ENCODE peak calls at places on chromosomes 5 and 9, in eight cellular contexts. T is lower lobe of right lung; G is CD4-positive, alpha-beta memory T cell; U is heart right ventricle; P is ovary; N is aorta; K is tibial artery; B is effector memory CD4-positive, alpha-beta T cell. J is an unnamed sample. For H3K4me1 and H3K36me3, the result is how much of the 10 kb centered on the place peaks cover.

GRCh38 chr5:126600631-126601511 is at the start of gene PHAX:
- DNase-seq in T (peak), G (peak), U (peak), P (peak), N (peak), K (peak), B (peak), J (peak)

GRCh38 chr9:21803674-21804048 is 1.2 kb downstream of the MTAP start:
- DNase-seq in T (no peak), G (no peak), U (no peak), P (no peak), N (no peak), K (no peak), B (no peak), J (peak)

GRCh38 chr9:84694248-84694647 is 24.7 kb downstream of the NTRK2 start:
- DNase-seq in T (no peak), G (no peak), U (no peak), P (no peak), N (no peak), K (no peak), B (no peak), J (no peak)

GRCh38 chr9:9498147-9498546 is 1114.7 kb downstream of the PTPRD start:
- DNase-seq in T (no peak), G (no peak), U (no peak), P (no peak), N (no peak), K (no peak), B (no peak), J (no peak)

GRCh38 chr5:56309262-56309826 is 76.2 kb upstream of the ANKRD55 start:
- DNase-seq in T (no peak), G (no peak), U (no peak), P (no peak), N (no peak), K (no peak), B (no peak), J (no peak)

GRCh38 chr9:131884222-131884621 is 144.3 kb upstream of the RAPGEF1 start:
- DNase-seq in T (no peak), G (no peak), U (no peak), P (no peak), N (no peak), K (no peak), B (no peak), J (no peak)

GRCh38 chr5:56557198-56557597 is 258.2 kb upstream of the MAP3K1 start:
- DNase-seq in T (no peak), G (no peak), U (no peak), P (no peak), N (no peak), K (no peak), B (no peak), J (no peak)

GRCh38 chr5:160929343-160929742 is 77.3 kb upstream of the ATP10B start:
- DNase-seq in T (peak), G (no peak), U (no peak), P (no peak), N (no peak), K (no peak), B (no peak), J (no peak)

GRCh38 chr5:135319928-135320606 is 79.0 kb downstream of the MACROH2A1 start:
- DNase-seq in T (no peak), G (no peak), U (no peak), P (no peak), N (peak), K (peak), B (no peak), J (no peak)

GRCh38 chr5:135487839-135488514 is 35.8 kb upstream of the TIFAB start:
- DNase-seq in T (no peak), G (no peak), U (no peak), P (no peak), N (no peak), K (peak), B (no peak), J (no peak)

GRCh38 chr5:141919218-141920129 is 4.2 kb upstream of the DELE1 start:
- DNase-seq in T (no peak), G (no peak), U (no peak), P (no peak), N (no peak), K (peak), B (no peak), J (no peak)

GRCh38 chr5:179379321-179379890 is 34.1 kb upstream of the ADAMTS2 start:
- DNase-seq in T (no peak), G (no peak), U (no peak), P (no peak), N (peak), K (no peak), B (no peak), J (no peak)

GRCh38 chr9:25724424-25724823 is 46.2 kb upstream of the TUSC1 start:
- DNase-seq in T (no peak), G (no peak), U (no peak), P (no peak), N (no peak), K (no peak), B (no peak), J (peak)

GRCh38 chr5:110054240-110054639 is 364.5 kb downstream of the MAN2A1 start:
- DNase-seq in T (no peak), G (peak), U (peak), P (no peak), N (no peak), K (no peak), B (peak), J (peak)

GRCh38 chr9:129561594-129562281 is 59.2 kb downstream of the C9orf50 start:
- DNase-seq in T (peak), G (no peak), U (no peak), P (peak), N (no peak), K (no peak), B (no peak), J (peak)

GRCh38 chr9:101121836-101122399 is 93.4 kb downstream of the PLPPR1 start:
- DNase-seq in T (no peak), G (no peak), U (no peak), P (no peak), N (no peak), K (no peak), B (no peak), J (no peak)

GRCh38 chr5:169712428-169712827 is 75.4 kb downstream of the DOCK2 start:
- DNase-seq in T (no peak), G (no peak), U (no peak), P (no peak), N (no peak), K (no peak), B (no peak), J (no peak)

GRCh38 chr9:128293091-128293490 is 17.0 kb downstream of the SWI5 start:
- DNase-seq in T (no peak), G (no peak), U (no peak), P (no peak), N (no peak), K (no peak), B (no peak), J (no peak)

GRCh38 chr5:68420476-68421344 is 205.2 kb downstream of the PIK3R1 start:
- DNase-seq in T (peak), G (no peak), U (peak), P (peak), N (no peak), K (no peak), B (no peak), J (peak)

GRCh38 chr5:161507591-161507990 is 38.9 kb downstream of the GABRB2 start:
- DNase-seq in T (no peak), G (no peak), U (no peak), P (no peak), N (no peak), K (no peak), B (no peak), J (no peak)

GRCh38 chr5:7518947-7519560 is 123.1 kb downstream of the ADCY2 start:
- DNase-seq in T (no peak), G (no peak), U (no peak), P (no peak), N (no peak), K (no peak), B (no peak), J (no peak)

GRCh38 chr9:129685220-129685932 is 19.9 kb downstream of the PRRX2 start:
- DNase-seq in T (no peak), G (no peak), U (no peak), P (no peak), N (no peak), K (no peak), B (no peak), J (no peak)

GRCh38 chr9:71487046-71487445 is 281.3 kb downstream of the CEMIP2 start:
- DNase-seq in T (no peak), G (no peak), U (no peak), P (no peak), N (no peak), K (no peak), B (no peak), J (no peak)

GRCh38 chr9:4600363-4600762 is 61.7 kb upstream of the PLPP6 start:
- DNase-seq in T (no peak), G (peak), U (no peak), P (no peak), N (no peak), K (no peak), B (no peak), J (no peak)

GRCh38 chr5:37722236-37723146 is 117.3 kb downstream of the GDNF start:
- DNase-seq in T (no peak), G (no peak), U (no peak), P (no peak), N (no peak), K (no peak), B (no peak), J (peak)

GRCh38 chr9:37509536-37509935 is 23.8 kb downstream of the POLR1E start:
- DNase-seq in T (no peak), G (no peak), U (no peak), P (no peak), N (peak), K (no peak), B (no peak), J (no peak)

GRCh38 chr9:37514999-37515398 is 29.3 kb downstream of the POLR1E start:
- DNase-seq in T (no peak), G (no peak), U (no peak), P (no peak), N (peak), K (no peak), B (no peak), J (no peak)

GRCh38 chr9:105359899-105360298 is 87.9 kb upstream of the FSD1L start:
- DNase-seq in T (no peak), G (no peak), U (no peak), P (no peak), N (no peak), K (no peak), B (no peak), J (no peak)
- H3K4me1 ChIP-seq in T (under half), G (under half), U (under half), P (under half), N (under half), K (under half), B (under half), J (under half)

GRCh38 chr9:124331580-124331979 is 73.8 kb downstream of the NEK6 start:
- DNase-seq in T (no peak), G (no peak), U (no peak), P (no peak), N (no peak), K (no peak), B (no peak), J (no peak)
- H3K36me3 ChIP-seq in T (half or more), G (under half), U (under half), P (under half), N (under half), K (under half), B (under half), J (under half)

GRCh38 chr9:6226696-6227095 is 11.1 kb downstream of the IL33 start:
- DNase-seq in T (no peak), G (no peak), U (peak), P (no peak), N (no peak), K (no peak), B (no peak), J (no peak)
- H3K4me1 ChIP-seq in T (half or more), G (under half), U (half or more), P (under half), N (under half), K (under half), B (under half), J (under half)

GRCh38 chr5:172089298-172090117 is 83.1 kb upstream of the FBXW11 start:
- DNase-seq in T (no peak), G (no peak), U (no peak), P (no peak), N (no peak), K (no peak), B (no peak), J (no peak)
- H3K36me3 ChIP-seq in T (under half), G (half or more), U (half or more), P (under half), N (under half), K (under half), B (half or more), J (under half)

DNA sequence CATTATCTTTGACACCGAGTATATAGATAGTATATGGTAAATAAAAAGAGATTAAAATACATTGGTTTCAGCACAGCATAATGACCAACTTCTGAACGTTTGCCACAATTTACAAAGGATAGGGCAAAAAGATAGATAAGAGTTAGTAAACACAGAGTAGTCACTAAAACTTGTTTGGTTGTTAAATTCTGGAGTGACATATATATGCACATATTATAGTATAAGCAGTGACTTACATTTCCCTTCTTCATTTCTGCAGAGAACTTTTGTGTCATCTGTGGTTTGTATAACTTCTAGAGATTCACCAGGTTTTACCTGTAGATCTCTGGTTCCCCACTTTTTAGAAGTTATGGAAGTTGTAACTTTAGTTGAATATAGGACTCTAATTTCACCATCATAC is 44.4 kb upstream of the RICTOR start:
- DNase-seq in T (no peak), G (no peak), U (no peak), P (no peak), N (no peak), K (no peak), B (no peak), J (no peak)
- H3K4me1 ChIP-seq in T (under half), G (under half), U (under half), P (under half), N (under half), K (under half), B (under half), J (under half)

DNA sequence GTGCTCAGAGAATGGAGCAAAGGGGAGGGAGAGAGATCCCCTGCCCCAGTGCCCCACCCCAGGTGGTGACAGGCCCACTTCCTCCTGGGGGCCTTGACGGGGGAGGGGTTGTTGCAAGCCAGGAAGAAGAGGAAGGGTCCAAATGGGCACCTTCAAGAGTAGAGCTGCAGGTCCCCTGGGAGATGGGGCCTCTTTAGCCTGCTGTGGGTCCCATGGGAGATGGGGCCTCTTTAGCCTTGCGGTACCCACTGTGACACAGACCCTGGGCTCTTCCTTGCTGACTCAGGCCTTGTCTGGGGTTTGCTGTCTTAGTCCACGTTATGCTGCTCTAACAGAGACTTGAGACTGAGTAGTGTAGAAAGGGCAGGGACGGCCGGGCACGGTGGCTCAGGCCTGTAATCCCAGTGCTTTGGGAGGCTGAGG is 9.6 kb upstream of the TOR4A start:
- DNase-seq in T (no peak), G (no peak), U (no peak), P (no peak), N (no peak), K (no peak), B (no peak), J (no peak)
- H3K36me3 ChIP-seq in T (half or more), G (under half), U (half or more), P (under half), N (under half), K (under half), B (half or more), J (under half)

DNA sequence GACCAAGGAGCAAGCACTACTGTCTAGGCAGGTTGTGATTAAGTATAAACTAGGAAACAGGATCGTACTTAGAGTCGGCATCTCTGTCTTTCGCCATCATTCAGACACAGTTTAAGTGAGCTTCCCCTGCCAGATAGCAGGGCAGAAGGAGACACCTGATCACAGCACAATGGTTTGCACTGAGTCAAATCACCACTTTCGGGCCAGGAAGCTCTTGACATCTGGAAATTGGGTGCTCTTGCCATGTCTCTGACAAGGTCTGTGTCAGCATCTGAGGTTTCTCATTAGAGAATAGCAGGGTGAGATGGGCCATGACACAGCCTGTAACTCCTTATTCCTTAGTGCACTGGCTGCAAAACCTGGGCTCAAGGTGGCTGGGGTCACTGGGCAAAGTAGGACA is 8.3 kb downstream of the ADRB2 start:
- DNase-seq in T (no peak), G (no peak), U (no peak), P (no peak), N (no peak), K (no peak), B (no peak), J (no peak)
- H3K4me1 ChIP-seq in T (half or more), G (under half), U (under half), P (under half), N (under half), K (under half), B (under half), J (under half)

DNA sequence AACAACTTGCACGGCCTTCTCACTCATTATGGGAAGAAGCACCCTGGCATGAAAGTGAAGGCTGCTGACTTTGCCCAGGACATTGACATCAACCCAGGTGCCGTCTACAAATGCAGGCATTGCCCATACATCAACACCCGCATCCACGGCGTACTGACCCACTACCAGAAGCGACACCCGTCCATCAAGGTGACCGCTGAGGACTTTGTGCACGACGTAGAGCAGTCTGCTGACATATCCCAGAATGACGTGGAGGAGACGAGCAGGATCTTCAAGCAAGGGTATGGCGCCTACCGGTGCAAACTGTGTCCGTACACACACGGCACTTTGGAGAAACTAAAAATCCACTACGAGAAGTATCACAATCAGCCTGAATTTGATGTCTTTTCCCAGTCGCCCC is 65.4 kb downstream of the ZNF462 start:
- DNase-seq in T (no peak), G (no peak), U (no peak), P (no peak), N (no peak), K (no peak), B (no peak), J (no peak)
- H3K36me3 ChIP-seq in T (half or more), G (under half), U (half or more), P (under half), N (under half), K (under half), B (under half), J (half or more)